ENCODE peak calls at places on chromosomes 3 and 15, in seven cellular contexts. One of them, this sample, is unnamed.

GRCh38 chr3:143529018-143529478 is 319.2 kb downstream of the SLC9A9 start:
- DNase-seq in activated T-helper 9 cell treated with anti-CD3 and anti-CD28 coated beads, Interleukin-2, amount 50 U/mL, for 16 hours: no peak
- DNase-seq in posterior vena cava: no peak
- DNase-seq in SK-MEL-5: no peak
- DNase-seq in mammary epithelial cell: no peak
- DNase-seq in substantia nigra: no peak
- DNase-seq in GM03348: peak
- DNase-seq in this sample: peak

GRCh38 chr3:3264796-3265195 is 85.3 kb upstream of the CRBN start:
- DNase-seq in substantia nigra: no peak
- DNase-seq in mammary epithelial cell: no peak
- DNase-seq in SK-MEL-5: no peak
- DNase-seq in activated T-helper 9 cell treated with anti-CD3 and anti-CD28 coated beads, Interleukin-2, amount 50 U/mL, for 16 hours: no peak
- DNase-seq in GM03348: no peak
- DNase-seq in posterior vena cava: no peak
- DNase-seq in this sample: no peak

GRCh38 chr15:93974804-93975481 is 256.4 kb upstream of the MCTP2 start:
- DNase-seq in posterior vena cava: no peak
- DNase-seq in substantia nigra: no peak
- DNase-seq in activated T-helper 9 cell treated with anti-CD3 and anti-CD28 coated beads, Interleukin-2, amount 50 U/mL, for 16 hours: no peak
- DNase-seq in SK-MEL-5: peak
- DNase-seq in GM03348: peak
- DNase-seq in mammary epithelial cell: peak
- DNase-seq in this sample: peak

GRCh38 chr3:5166846-5167245 is 20.7 kb upstream of the EDEM1 start:
- DNase-seq in activated T-helper 9 cell treated with anti-CD3 and anti-CD28 coated beads, Interleukin-2, amount 50 U/mL, for 16 hours: no peak
- DNase-seq in mammary epithelial cell: no peak
- DNase-seq in GM03348: no peak
- DNase-seq in posterior vena cava: no peak
- DNase-seq in SK-MEL-5: no peak
- DNase-seq in substantia nigra: no peak
- DNase-seq in this sample: no peak

GRCh38 chr3:87503901-87504498 is 227.6 kb upstream of the POU1F1 start:
- DNase-seq in substantia nigra: no peak
- DNase-seq in mammary epithelial cell: peak
- DNase-seq in SK-MEL-5: peak
- DNase-seq in posterior vena cava: no peak
- DNase-seq in activated T-helper 9 cell treated with anti-CD3 and anti-CD28 coated beads, Interleukin-2, amount 50 U/mL, for 16 hours: no peak
- DNase-seq in GM03348: peak
- DNase-seq in this sample: peak

GRCh38 chr15:63331456-63331855 is 50.2 kb downstream of the CA12 start:
- DNase-seq in activated T-helper 9 cell treated with anti-CD3 and anti-CD28 coated beads, Interleukin-2, amount 50 U/mL, for 16 hours: no peak
- DNase-seq in GM03348: no peak
- DNase-seq in posterior vena cava: no peak
- DNase-seq in mammary epithelial cell: peak
- DNase-seq in SK-MEL-5: no peak
- DNase-seq in substantia nigra: no peak
- DNase-seq in this sample: no peak

GRCh38 chr3:183930069-183930468 is 45.4 kb upstream of the PARL start:
- DNase-seq in activated T-helper 9 cell treated with anti-CD3 and anti-CD28 coated beads, Interleukin-2, amount 50 U/mL, for 16 hours: no peak
- DNase-seq in posterior vena cava: no peak
- DNase-seq in SK-MEL-5: no peak
- DNase-seq in substantia nigra: no peak
- DNase-seq in GM03348: no peak
- DNase-seq in mammary epithelial cell: no peak
- DNase-seq in this sample: no peak

GRCh38 chr3:126261037-126261436 is 80.7 kb upstream of the ALDH1L1 start:
- DNase-seq in substantia nigra: no peak
- DNase-seq in activated T-helper 9 cell treated with anti-CD3 and anti-CD28 coated beads, Interleukin-2, amount 50 U/mL, for 16 hours: no peak
- DNase-seq in SK-MEL-5: peak
- DNase-seq in mammary epithelial cell: no peak
- DNase-seq in posterior vena cava: peak
- DNase-seq in GM03348: peak
- DNase-seq in this sample: peak

GRCh38 chr15:37771462-37771861 is 163.0 kb upstream of the TMCO5A start:
- DNase-seq in posterior vena cava: no peak
- DNase-seq in substantia nigra: no peak
- DNase-seq in SK-MEL-5: no peak
- DNase-seq in mammary epithelial cell: peak
- DNase-seq in activated T-helper 9 cell treated with anti-CD3 and anti-CD28 coated beads, Interleukin-2, amount 50 U/mL, for 16 hours: no peak
- DNase-seq in GM03348: no peak
- DNase-seq in this sample: no peak

GRCh38 chr15:101023501-101024110 is 104.4 kb downstream of the LRRK1 start:
- DNase-seq in GM03348: no peak
- DNase-seq in activated T-helper 9 cell treated with anti-CD3 and anti-CD28 coated beads, Interleukin-2, amount 50 U/mL, for 16 hours: no peak
- DNase-seq in substantia nigra: no peak
- DNase-seq in mammary epithelial cell: no peak
- DNase-seq in SK-MEL-5: no peak
- DNase-seq in posterior vena cava: peak
- DNase-seq in this sample: no peak

GRCh38 chr15:55234104-55234799 is 37.5 kb upstream of the RSL24D1 start:
- DNase-seq in substantia nigra: no peak
- DNase-seq in posterior vena cava: no peak
- DNase-seq in SK-MEL-5: no peak
- DNase-seq in mammary epithelial cell: no peak
- DNase-seq in GM03348: no peak
- DNase-seq in activated T-helper 9 cell treated with anti-CD3 and anti-CD28 coated beads, Interleukin-2, amount 50 U/mL, for 16 hours: no peak
- DNase-seq in this sample: no peak

GRCh38 chr3:148735597-148735996 is 37.9 kb downstream of the AGTR1 start:
- DNase-seq in GM03348: peak
- DNase-seq in posterior vena cava: no peak
- DNase-seq in SK-MEL-5: no peak
- DNase-seq in mammary epithelial cell: no peak
- DNase-seq in substantia nigra: no peak
- DNase-seq in activated T-helper 9 cell treated with anti-CD3 and anti-CD28 coated beads, Interleukin-2, amount 50 U/mL, for 16 hours: no peak
- DNase-seq in this sample: no peak

GRCh38 chr3:193938613-193939012 is 197.3 kb upstream of the HES1 start:
- DNase-seq in activated T-helper 9 cell treated with anti-CD3 and anti-CD28 coated beads, Interleukin-2, amount 50 U/mL, for 16 hours: no peak
- DNase-seq in mammary epithelial cell: no peak
- DNase-seq in substantia nigra: no peak
- DNase-seq in posterior vena cava: no peak
- DNase-seq in SK-MEL-5: no peak
- DNase-seq in GM03348: no peak
- DNase-seq in this sample: no peak

GRCh38 chr3:57889807-57890206 is 118.4 kb upstream of the FLNB start:
- DNase-seq in SK-MEL-5: no peak
- DNase-seq in mammary epithelial cell: peak
- DNase-seq in posterior vena cava: no peak
- DNase-seq in substantia nigra: no peak
- DNase-seq in GM03348: no peak
- DNase-seq in activated T-helper 9 cell treated with anti-CD3 and anti-CD28 coated beads, Interleukin-2, amount 50 U/mL, for 16 hours: no peak
- DNase-seq in this sample: peak

GRCh38 chr3:149512073-149512782 is 37.7 kb downstream of the TM4SF4 start:
- DNase-seq in mammary epithelial cell: peak
- DNase-seq in posterior vena cava: peak
- DNase-seq in substantia nigra: peak
- DNase-seq in GM03348: peak
- DNase-seq in activated T-helper 9 cell treated with anti-CD3 and anti-CD28 coated beads, Interleukin-2, amount 50 U/mL, for 16 hours: no peak
- DNase-seq in SK-MEL-5: peak
- DNase-seq in this sample: peak

GRCh38 chr3:127665586-127665985 is 7.2 kb upstream of the ABTB1 start:
- DNase-seq in activated T-helper 9 cell treated with anti-CD3 and anti-CD28 coated beads, Interleukin-2, amount 50 U/mL, for 16 hours: no peak
- DNase-seq in posterior vena cava: peak
- DNase-seq in mammary epithelial cell: no peak
- DNase-seq in substantia nigra: no peak
- DNase-seq in GM03348: no peak
- DNase-seq in SK-MEL-5: no peak
- DNase-seq in this sample: no peak

GRCh38 chr3:37961622-37962455 is 28.7 kb upstream of the VILL start:
- DNase-seq in GM03348: no peak
- DNase-seq in mammary epithelial cell: no peak
- DNase-seq in SK-MEL-5: no peak
- DNase-seq in posterior vena cava: no peak
- DNase-seq in activated T-helper 9 cell treated with anti-CD3 and anti-CD28 coated beads, Interleukin-2, amount 50 U/mL, for 16 hours: no peak
- DNase-seq in substantia nigra: no peak
- DNase-seq in this sample: no peak

GRCh38 chr3:9157651-9158383 is 91.6 kb downstream of the SRGAP3 start:
- DNase-seq in mammary epithelial cell: no peak
- DNase-seq in substantia nigra: no peak
- DNase-seq in posterior vena cava: no peak
- DNase-seq in SK-MEL-5: no peak
- DNase-seq in activated T-helper 9 cell treated with anti-CD3 and anti-CD28 coated beads, Interleukin-2, amount 50 U/mL, for 16 hours: no peak
- DNase-seq in GM03348: no peak
- DNase-seq in this sample: no peak

GRCh38 chr3:122945230-122945629 is 82.3 kb downstream of the SEMA5B start:
- DNase-seq in substantia nigra: no peak
- DNase-seq in SK-MEL-5: no peak
- DNase-seq in mammary epithelial cell: no peak
- DNase-seq in activated T-helper 9 cell treated with anti-CD3 and anti-CD28 coated beads, Interleukin-2, amount 50 U/mL, for 16 hours: no peak
- DNase-seq in GM03348: no peak
- DNase-seq in posterior vena cava: no peak
- DNase-seq in this sample: no peak

GRCh38 chr15:98421419-98422085 is 226.8 kb upstream of the IGF1R start:
- DNase-seq in mammary epithelial cell: peak
- DNase-seq in activated T-helper 9 cell treated with anti-CD3 and anti-CD28 coated beads, Interleukin-2, amount 50 U/mL, for 16 hours: peak
- DNase-seq in SK-MEL-5: peak
- DNase-seq in substantia nigra: no peak
- DNase-seq in posterior vena cava: peak
- DNase-seq in GM03348: peak
- DNase-seq in this sample: peak

GRCh38 chr15:65868546-65869126 is 655 bp upstream of the RAB11A start:
- DNase-seq in SK-MEL-5: no peak
- DNase-seq in activated T-helper 9 cell treated with anti-CD3 and anti-CD28 coated beads, Interleukin-2, amount 50 U/mL, for 16 hours: no peak
- DNase-seq in substantia nigra: no peak
- DNase-seq in GM03348: no peak
- DNase-seq in mammary epithelial cell: no peak
- DNase-seq in posterior vena cava: no peak
- DNase-seq in this sample: no peak

GRCh38 chr3:57059416-57059815 is 1.0 kb upstream of the SPATA12 start:
- DNase-seq in activated T-helper 9 cell treated with anti-CD3 and anti-CD28 coated beads, Interleukin-2, amount 50 U/mL, for 16 hours: no peak
- DNase-seq in mammary epithelial cell: no peak
- DNase-seq in posterior vena cava: no peak
- DNase-seq in SK-MEL-5: no peak
- DNase-seq in substantia nigra: no peak
- DNase-seq in GM03348: no peak
- DNase-seq in this sample: no peak

GRCh38 chr3:73786346-73786807 is 161.6 kb upstream of the PDZRN3 start:
- DNase-seq in substantia nigra: peak
- DNase-seq in SK-MEL-5: peak
- DNase-seq in posterior vena cava: peak
- DNase-seq in GM03348: peak
- DNase-seq in activated T-helper 9 cell treated with anti-CD3 and anti-CD28 coated beads, Interleukin-2, amount 50 U/mL, for 16 hours: no peak
- DNase-seq in mammary epithelial cell: peak
- DNase-seq in this sample: no peak

GRCh38 chr15:38377547-38378161 is 76.3 kb upstream of the FAM98B start:
- DNase-seq in mammary epithelial cell: no peak
- DNase-seq in posterior vena cava: no peak
- DNase-seq in activated T-helper 9 cell treated with anti-CD3 and anti-CD28 coated beads, Interleukin-2, amount 50 U/mL, for 16 hours: no peak
- DNase-seq in SK-MEL-5: no peak
- DNase-seq in GM03348: no peak
- DNase-seq in substantia nigra: no peak
- DNase-seq in this sample: no peak

GRCh38 chr15:43095243-43095642 is 10.6 kb downstream of the UBR1 start:
- DNase-seq in SK-MEL-5: no peak
- DNase-seq in posterior vena cava: no peak
- DNase-seq in activated T-helper 9 cell treated with anti-CD3 and anti-CD28 coated beads, Interleukin-2, amount 50 U/mL, for 16 hours: no peak
- DNase-seq in GM03348: peak
- DNase-seq in mammary epithelial cell: no peak
- DNase-seq in substantia nigra: no peak
- DNase-seq in this sample: no peak

GRCh38 chr3:56851966-56852884 is 50.5 kb upstream of the ARHGEF3 start:
- DNase-seq in SK-MEL-5: no peak
- DNase-seq in mammary epithelial cell: peak
- DNase-seq in substantia nigra: no peak
- DNase-seq in activated T-helper 9 cell treated with anti-CD3 and anti-CD28 coated beads, Interleukin-2, amount 50 U/mL, for 16 hours: no peak
- DNase-seq in posterior vena cava: no peak
- DNase-seq in GM03348: no peak
- DNase-seq in this sample: no peak

GRCh38 chr3:98722389-98722788 is 40.8 kb upstream of the ST3GAL6 start:
- DNase-seq in GM03348: no peak
- DNase-seq in mammary epithelial cell: no peak
- DNase-seq in activated T-helper 9 cell treated with anti-CD3 and anti-CD28 coated beads, Interleukin-2, amount 50 U/mL, for 16 hours: no peak
- DNase-seq in posterior vena cava: no peak
- DNase-seq in SK-MEL-5: no peak
- DNase-seq in substantia nigra: no peak
- DNase-seq in this sample: no peak

GRCh38 chr15:65525622-65526021 is 4.6 kb upstream of the HACD3 start:
- DNase-seq in substantia nigra: no peak
- DNase-seq in SK-MEL-5: no peak
- DNase-seq in posterior vena cava: no peak
- DNase-seq in activated T-helper 9 cell treated with anti-CD3 and anti-CD28 coated beads, Interleukin-2, amount 50 U/mL, for 16 hours: no peak
- DNase-seq in GM03348: no peak
- DNase-seq in mammary epithelial cell: peak
- DNase-seq in this sample: peak

GRCh38 chr3:180678231-180678630 is 1.1 kb downstream of the CCDC39 start:
- DNase-seq in posterior vena cava: no peak
- DNase-seq in SK-MEL-5: no peak
- DNase-seq in substantia nigra: no peak
- DNase-seq in GM03348: no peak
- DNase-seq in activated T-helper 9 cell treated with anti-CD3 and anti-CD28 coated beads, Interleukin-2, amount 50 U/mL, for 16 hours: no peak
- DNase-seq in mammary epithelial cell: no peak
- DNase-seq in this sample: no peak